ENCODE peak calls at places on chromosome 17, in eight cellular contexts. A is lower leg skin, Q is adrenal gland, M is left ventricle myocardium inferior, N is tibial nerve, K is heart right ventricle, T is fibroblast of mammary gland, Y is AG09309. Z is an unnamed sample.

GRCh38 chr17:34447406-34447805 is 84.4 kb upstream of the CCL1 start:
- DNase-seq in K (no peak), T (no peak), M (no peak), N (no peak), Q (no peak), A (no peak), Y (no peak), Z (no peak)

GRCh38 chr17:1365445-1366039 is 34.5 kb downstream of the YWHAE start:
- DNase-seq in A (no peak), T (peak), Y (peak), N (peak), M (no peak), K (no peak), Q (peak), Z (peak)

GRCh38 chr17:64155751-64156544 is 26.0 kb upstream of the ERN1 start:
- DNase-seq in N (peak), M (peak), T (peak), K (peak), Y (no peak), Q (peak), A (peak), Z (no peak)

GRCh38 chr17:12078791-12079190 is 58.1 kb downstream of the MAP2K4 start:
- DNase-seq in M (no peak), Q (no peak), K (no peak), A (no peak), Y (peak), N (no peak), T (peak), Z (peak)

GRCh38 chr17:30323895-30324319 is 9.9 kb downstream of the TMIGD1 start:
- DNase-seq in M (no peak), K (no peak), A (no peak), T (peak), Q (peak), Y (no peak), N (peak), Z (peak)

GRCh38 chr17:12928736-12929135 is 89.1 kb downstream of the ELAC2 start:
- DNase-seq in Q (no peak), T (peak), Y (no peak), N (no peak), M (no peak), A (no peak), K (no peak), Z (peak)

GRCh38 chr17:29394761-29395160 is 4.6 kb downstream of the TAOK1 start:
- DNase-seq in Q (no peak), K (no peak), A (peak), Y (no peak), M (no peak), T (no peak), N (no peak), Z (no peak)

GRCh38 chr17:74954665-74955421 is 17.7 kb downstream of the HID1 start:
- DNase-seq in Y (no peak), T (no peak), N (no peak), M (no peak), K (no peak), A (no peak), Q (no peak), Z (no peak)

GRCh38 chr17:12320286-12320685 is 299.6 kb downstream of the MAP2K4 start:
- DNase-seq in N (no peak), Y (no peak), M (no peak), A (no peak), T (peak), Q (no peak), K (no peak), Z (peak)

GRCh38 chr17:70919241-70919640 is 749.9 kb downstream of the KCNJ2 start:
- DNase-seq in T (no peak), N (no peak), K (no peak), Y (no peak), Q (no peak), A (no peak), M (no peak), Z (no peak)
- TF ChIP-seq CTCF in T (no peak), N (no peak), K (no peak), Y (no peak), Q (no peak), A (no peak), M (no peak), Z (no peak)

GRCh38 chr17:8799001-8799850 is at the start of gene MFSD6L:
- DNase-seq in N (no peak), T (no peak), K (no peak), Y (no peak), A (peak), M (no peak), Q (no peak), Z (no peak)
- TF ChIP-seq CTCF in N (no peak), T (no peak), K (no peak), Y (no peak), A (no peak), M (peak), Q (no peak), Z (no peak)

DNA sequence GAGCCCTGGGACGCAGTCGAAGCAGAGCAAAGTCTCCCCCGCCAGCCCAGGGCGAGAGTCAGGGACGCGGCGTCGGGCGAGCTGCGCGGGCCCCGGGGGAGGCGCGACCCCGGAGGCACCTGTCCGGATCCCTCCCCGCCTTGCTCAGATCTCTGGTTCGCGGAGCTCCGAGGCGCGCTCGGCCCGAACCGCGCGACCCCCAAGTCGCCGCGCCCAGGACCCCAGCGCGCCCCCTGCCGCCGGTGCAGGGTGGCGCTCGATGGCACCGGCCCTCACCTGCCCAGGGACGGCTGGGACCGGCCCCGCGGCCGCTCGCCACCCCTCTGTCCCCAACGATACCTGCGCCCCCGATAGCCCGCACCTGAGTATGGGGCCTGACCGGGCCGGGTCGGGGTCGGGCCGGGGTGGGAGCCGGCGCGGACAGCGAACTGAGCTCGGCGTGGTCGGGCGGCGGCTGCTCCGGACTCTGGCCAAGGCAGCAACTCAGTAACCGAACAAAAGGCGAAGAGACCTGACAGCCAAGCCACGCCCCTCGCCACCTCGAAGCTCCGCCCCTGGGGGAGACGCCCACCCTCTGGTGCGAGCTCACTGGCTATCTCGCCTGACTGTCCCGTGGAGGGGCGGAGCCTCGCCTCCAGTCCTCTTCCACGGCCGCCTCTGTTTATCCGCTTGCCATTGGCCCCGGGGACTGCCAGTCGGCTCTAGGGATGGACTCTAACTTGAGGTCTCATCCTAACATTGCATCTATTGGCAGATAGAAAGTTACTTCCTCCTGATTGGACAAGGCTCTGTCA is at the start of gene JUP:
- DNase-seq in A (peak), K (peak), M (peak), Q (peak), T (peak), Y (peak), N (peak), Z (peak)
- TF ChIP-seq CTCF in A (no peak), K (peak), M (peak), Q (peak), T (no peak), Y (no peak), N (peak), Z (peak)

GRCh38 chr17:66290097-66290722 is 12.2 kb upstream of the PRKCA start:
- DNase-seq in K (no peak), N (no peak), M (no peak), A (no peak), Q (no peak), T (no peak), Y (no peak), Z (no peak)
- TF ChIP-seq CTCF in K (no peak), N (no peak), M (peak), A (no peak), Q (no peak), T (no peak), Y (peak), Z (peak)

DNA sequence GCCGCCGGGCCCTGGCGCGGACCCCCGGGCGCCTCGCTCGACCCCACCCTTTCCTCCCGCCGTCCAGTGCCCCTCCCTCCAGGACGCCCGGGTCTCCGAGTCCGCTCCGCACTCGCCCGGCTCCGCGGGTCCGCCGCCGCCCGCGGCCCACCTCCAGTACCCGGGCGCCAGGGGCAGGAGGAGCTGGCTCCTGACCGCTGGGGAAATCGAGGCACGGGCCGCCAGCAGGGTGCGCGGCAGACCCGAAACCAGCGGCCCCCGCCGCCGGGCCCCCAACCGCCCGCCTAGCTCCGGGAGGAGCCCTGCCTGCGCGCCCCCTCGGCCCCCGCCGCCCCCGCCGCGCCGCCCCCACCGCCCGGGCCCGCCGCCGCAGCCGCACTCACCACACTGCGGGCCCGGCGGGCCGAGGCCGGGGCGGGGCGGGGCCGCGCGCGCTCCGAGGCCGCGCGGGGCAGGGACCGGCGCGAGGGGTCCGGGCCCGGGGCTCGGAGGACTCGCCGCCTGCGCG is 336 bp downstream of the MAFG start:
- DNase-seq in A (no peak), T (no peak), Y (no peak), K (no peak), N (no peak), Q (no peak), M (peak), Z (no peak)
- TF ChIP-seq CTCF in A (no peak), T (no peak), Y (no peak), K (no peak), N (no peak), Q (no peak), M (no peak), Z (no peak)

GRCh38 chr17:38600416-38600815 is 5.3 kb downstream of the SRCIN1 start:
- DNase-seq in A (no peak), M (no peak), K (no peak), N (no peak), Q (no peak), Y (no peak), T (no peak), Z (no peak)
- TF ChIP-seq CTCF in A (no peak), M (no peak), K (no peak), N (no peak), Q (no peak), Y (no peak), T (no peak), Z (no peak)

GRCh38 chr17:66185842-66186241 is 6.1 kb downstream of the CEP112 start:
- DNase-seq in A (no peak), Q (no peak), N (no peak), M (no peak), K (no peak), T (no peak), Y (no peak), Z (no peak)

GRCh38 chr17:66178642-66179041 is 13.3 kb downstream of the CEP112 start:
- DNase-seq in M (no peak), K (no peak), Q (no peak), T (no peak), Y (no peak), A (no peak), N (no peak), Z (no peak)

GRCh38 chr17:66183529-66183928 is 8.4 kb downstream of the CEP112 start:
- DNase-seq in Q (no peak), N (no peak), A (no peak), T (no peak), Y (no peak), M (no peak), K (no peak), Z (no peak)

GRCh38 chr17:66187718-66188117 is 4.2 kb downstream of the CEP112 start:
- DNase-seq in T (no peak), M (no peak), Q (no peak), Y (no peak), K (no peak), N (no peak), A (no peak), Z (no peak)

GRCh38 chr17:66184392-66184791 is 7.5 kb downstream of the CEP112 start:
- DNase-seq in Q (no peak), N (no peak), K (no peak), A (no peak), Y (no peak), M (no peak), T (no peak), Z (no peak)
- TF ChIP-seq CTCF in Q (no peak), N (no peak), K (no peak), A (no peak), Y (no peak), M (no peak), T (no peak), Z (no peak)

GRCh38 chr17:7403902-7404736 is at the start of gene TMEM256:
- DNase-seq in A (peak), T (peak), Y (peak), N (peak), K (peak), Q (peak), M (peak), Z (peak)
- TF ChIP-seq CTCF in A (no peak), T (no peak), Y (no peak), N (no peak), K (no peak), Q (peak), M (no peak), Z (no peak)

DNA sequence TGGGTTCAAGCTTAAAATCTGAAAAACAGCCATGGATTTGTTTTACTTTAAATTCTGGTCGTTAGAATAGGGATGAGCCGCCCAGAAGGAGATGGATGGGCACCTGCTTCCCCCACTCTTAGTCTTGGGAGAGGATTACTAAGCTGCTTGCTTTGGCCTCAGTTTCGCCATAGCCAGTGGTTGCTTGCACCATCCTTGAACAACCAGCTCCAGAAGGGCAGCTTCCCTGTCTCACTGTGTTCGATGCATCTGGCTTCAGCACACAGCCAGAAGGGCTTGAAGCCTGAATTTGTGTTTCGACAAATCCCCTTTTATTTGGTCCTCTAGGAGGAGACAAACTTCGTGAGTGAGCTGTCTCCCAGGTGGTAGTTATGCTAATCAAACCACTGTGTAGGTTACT is 7.1 kb downstream of the CYB5D2 start:
- DNase-seq in M (no peak), A (no peak), T (no peak), Q (no peak), N (no peak), K (no peak), Y (no peak), Z (no peak)
- TF ChIP-seq CTCF in M (no peak), A (no peak), T (no peak), Q (no peak), N (no peak), K (no peak), Y (no peak), Z (no peak)

GRCh38 chr17:10352866-10353265 is 19.9 kb downstream of the MYH13 start:
- DNase-seq in Y (no peak), Q (no peak), K (no peak), A (no peak), N (no peak), T (no peak), M (no peak), Z (no peak)

GRCh38 chr17:10360578-10360977 is 12.2 kb downstream of the MYH13 start:
- DNase-seq in Q (no peak), K (no peak), A (no peak), T (peak), Y (no peak), M (no peak), N (no peak), Z (no peak)

GRCh38 chr17:10357768-10358167 is 15.0 kb downstream of the MYH13 start:
- DNase-seq in M (no peak), A (no peak), T (no peak), K (no peak), Y (no peak), Q (peak), N (no peak), Z (no peak)
- TF ChIP-seq CTCF in M (peak), A (no peak), T (peak), K (no peak), Y (peak), Q (peak), N (no peak), Z (peak)